ENCODE peak calls at places on chromosomes 3 and 15, in six cellular contexts. B, Y, L, M, G and X are unnamed samples. For H3K27me3, the result is how much of the 10 kb centered on the place peaks cover.

GRCh38 chr3:132417695-132418520 is 606 bp downstream of the DNAJC13 start:
- DNase-seq in B (peak), Y (peak), L (peak), M (peak), G (peak), X (peak)

GRCh38 chr15:53974813-53975212 is 3.4 kb upstream of the UNC13C start:
- DNase-seq in B (no peak), Y (no peak), L (no peak), M (no peak), G (no peak), X (no peak)

GRCh38 chr15:45157974-45158373 is 28.2 kb downstream of the DUOX1 start:
- DNase-seq in B (no peak), Y (peak), L (no peak), M (no peak), G (no peak), X (no peak)

GRCh38 chr15:93089855-93090305 is 869 bp upstream of the RGMA start:
- DNase-seq in B (no peak), Y (no peak), L (no peak), M (no peak), G (no peak), X (no peak)

GRCh38 chr3:134486577-134487041 is 752 bp downstream of the CEP63 start:
- DNase-seq in B (no peak), Y (no peak), L (no peak), M (no peak), G (no peak), X (peak)

GRCh38 chr3:124586126-124587052 is 143.9 kb upstream of the UMPS start:
- DNase-seq in B (no peak), Y (no peak), L (no peak), M (no peak), G (no peak), X (no peak)

GRCh38 chr3:160400048-160400630 is 689 bp downstream of the SMC4 start:
- DNase-seq in B (peak), Y (peak), L (peak), M (no peak), G (peak), X (peak)

GRCh38 chr15:93929375-93930094 is 301.8 kb upstream of the MCTP2 start:
- DNase-seq in B (no peak), Y (peak), L (no peak), M (no peak), G (no peak), X (no peak)

GRCh38 chr3:188305220-188305619 is 151.3 kb downstream of the LPP start:
- DNase-seq in B (no peak), Y (no peak), L (no peak), M (no peak), G (no peak), X (no peak)

GRCh38 chr15:58086479-58086878 is 21.0 kb upstream of the ALDH1A2 start:
- DNase-seq in B (no peak), Y (no peak), L (no peak), M (no peak), G (no peak), X (no peak)

GRCh38 chr15:25451501-25451900 is 12.7 kb upstream of the UBE3A start:
- DNase-seq in B (no peak), Y (no peak), L (no peak), M (no peak), G (no peak), X (no peak)

GRCh38 chr15:57236561-57237281 is 139.6 kb upstream of the CGNL1 start:
- DNase-seq in B (no peak), Y (no peak), L (no peak), M (no peak), G (no peak), X (no peak)

GRCh38 chr15:42457445-42458442 is 33.2 kb downstream of the ZNF106 start:
- DNase-seq in B (no peak), Y (peak), L (peak), M (peak), G (no peak), X (no peak)

GRCh38 chr3:129343643-129344360 is 65.1 kb downstream of the HMCES start:
- DNase-seq in B (no peak), Y (peak), L (peak), M (no peak), G (peak), X (no peak)

DNA sequence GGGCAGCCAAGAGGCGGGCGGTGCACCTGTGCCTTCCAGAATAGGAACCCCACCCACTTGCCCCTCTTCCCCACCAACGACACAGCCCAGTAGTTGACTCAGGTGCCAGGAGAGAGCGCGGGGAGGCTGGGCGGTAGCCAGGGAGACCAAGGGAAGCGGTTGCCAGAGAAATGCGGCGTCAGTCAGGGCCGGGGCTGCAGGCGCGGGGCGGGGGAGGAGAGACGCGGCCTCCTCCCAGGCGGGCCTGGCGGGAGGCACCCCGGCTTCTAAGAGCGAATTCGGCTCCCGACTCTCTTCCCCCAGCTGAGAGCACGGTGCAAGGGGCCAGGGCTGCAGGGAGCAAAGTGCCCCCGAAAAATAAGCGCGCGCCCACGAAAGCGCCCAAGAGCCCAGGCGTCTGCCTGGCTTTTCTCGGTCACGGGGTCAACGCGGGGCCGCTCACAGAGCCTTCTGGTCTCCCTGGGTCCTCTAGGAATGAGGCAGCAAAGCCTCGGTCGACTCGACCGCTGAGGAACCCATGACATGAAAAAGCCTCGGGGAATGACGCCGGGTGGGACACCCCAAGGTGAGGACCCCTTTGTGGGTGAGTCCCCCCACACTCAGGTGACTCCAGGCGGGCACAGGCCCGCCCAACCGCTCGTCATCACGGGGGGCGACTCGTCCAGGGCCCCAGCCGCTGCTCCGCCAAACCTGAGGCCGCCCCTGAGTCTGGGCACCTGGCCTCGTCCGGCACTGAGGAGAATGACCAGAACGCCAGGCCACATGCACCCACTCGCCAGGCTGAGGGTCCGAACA is 716 bp downstream of the CPEB1 start:
- DNase-seq in B (no peak), Y (no peak), L (peak), M (no peak), G (no peak), X (no peak)
- H3K27me3 ChIP-seq in B (under half), Y (half or more), L (under half), M (under half), G (half or more), X (under half)

GRCh38 chr15:60001642-60002527 is 2.2 kb upstream of the FOXB1 start:
- DNase-seq in B (no peak), Y (no peak), L (no peak), M (no peak), G (no peak), X (no peak)
- H3K27me3 ChIP-seq in B (half or more), Y (half or more), L (half or more), M (half or more), G (half or more), X (under half)

GRCh38 chr15:100056411-100057072 is 285.2 kb downstream of the ADAMTS17 start:
- DNase-seq in B (no peak), Y (no peak), L (no peak), M (no peak), G (no peak), X (no peak)

GRCh38 chr15:100055821-100056220 is 286.0 kb downstream of the ADAMTS17 start:
- DNase-seq in B (no peak), Y (no peak), L (no peak), M (no peak), G (no peak), X (no peak)

GRCh38 chr15:100052716-100053475 is 288.9 kb downstream of the ADAMTS17 start:
- DNase-seq in B (no peak), Y (no peak), L (no peak), M (no peak), G (no peak), X (no peak)

GRCh38 chr15:100053476-100054121 is 288.2 kb downstream of the ADAMTS17 start:
- DNase-seq in B (no peak), Y (no peak), L (no peak), M (no peak), G (no peak), X (no peak)

DNA sequence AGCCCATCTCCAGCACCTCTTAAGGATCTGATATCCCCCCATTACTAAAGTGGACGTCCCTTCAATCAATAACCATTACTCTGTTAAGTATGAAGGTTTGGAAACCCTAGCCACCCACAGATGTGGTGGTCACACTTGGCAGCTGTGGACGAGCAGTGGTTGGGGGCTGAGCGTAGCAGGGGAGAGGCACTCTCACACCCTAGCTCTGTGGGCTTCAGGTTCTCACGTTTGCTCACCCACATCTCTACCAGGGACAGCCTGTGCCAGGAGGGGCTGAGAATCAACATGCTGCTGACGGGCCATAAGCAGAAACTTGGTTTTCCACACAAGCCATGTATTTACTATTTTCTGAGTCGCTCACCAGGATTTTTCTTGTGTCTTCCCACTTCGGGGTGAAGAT is 287.2 kb downstream of the ADAMTS17 start:
- DNase-seq in B (no peak), Y (no peak), L (no peak), M (no peak), G (no peak), X (no peak)
- H3K27me3 ChIP-seq in B (under half), Y (under half), L (under half), M (under half), G (under half), X (under half)

GRCh38 chr15:89436560-89437311 is 59.6 kb downstream of the RHCG start:
- DNase-seq in B (no peak), Y (no peak), L (no peak), M (no peak), G (no peak), X (no peak)
- H3K27me3 ChIP-seq in B (under half), Y (under half), L (under half), M (under half), G (under half), X (under half)

GRCh38 chr3:27721717-27722564 is at the start of gene EOMES:
- DNase-seq in B (peak), Y (no peak), L (peak), M (no peak), G (no peak), X (peak)
- H3K27me3 ChIP-seq in B (half or more), Y (half or more), L (under half), M (under half), G (half or more), X (under half)

GRCh38 chr15:69729167-69729748 is 276.6 kb downstream of the RPLP1 start:
- DNase-seq in B (peak), Y (peak), L (no peak), M (no peak), G (no peak), X (peak)
- H3K27me3 ChIP-seq in B (under half), Y (under half), L (under half), M (under half), G (under half), X (under half)

DNA sequence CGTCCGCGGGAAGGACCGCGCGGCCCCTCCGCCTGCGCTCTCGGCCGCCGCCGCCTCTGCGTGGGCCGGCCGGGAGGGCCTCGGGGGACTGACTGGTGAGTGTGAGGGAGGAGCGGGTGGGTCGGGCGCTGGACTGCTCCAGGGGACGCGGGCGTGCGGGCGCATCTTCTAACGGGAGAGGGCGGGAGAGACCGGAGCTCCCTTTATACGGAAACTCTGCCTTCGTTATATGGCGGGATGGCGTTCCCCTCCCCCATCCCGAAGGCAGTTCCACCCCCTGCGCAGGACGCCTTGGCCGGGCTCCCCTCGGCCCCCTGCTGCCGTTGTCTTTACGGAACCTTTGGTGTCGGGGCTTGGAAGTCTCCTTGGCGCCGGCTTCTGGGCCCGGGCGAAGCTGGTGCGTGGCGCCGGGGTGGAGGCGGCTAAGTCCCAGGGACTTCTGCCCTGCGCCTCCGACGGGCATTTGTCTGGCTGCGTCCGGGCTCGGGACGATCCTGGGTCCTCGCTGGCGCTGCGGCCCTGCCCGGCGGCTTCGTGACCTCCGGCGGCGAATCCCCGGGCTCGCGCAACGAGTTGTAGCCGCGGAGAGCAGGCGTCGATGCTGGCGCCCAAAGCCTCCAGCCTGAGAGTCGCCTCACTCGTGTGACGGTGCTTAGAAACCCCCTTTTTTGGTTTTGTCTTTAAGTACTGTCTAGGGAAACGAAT is 518 bp downstream of the ZNF639 start:
- DNase-seq in B (peak), Y (peak), L (peak), M (peak), G (peak), X (peak)
- H3K27me3 ChIP-seq in B (under half), Y (under half), L (under half), M (under half), G (under half), X (under half)

GRCh38 chr15:78338756-78339155 is 1.4 kb upstream of the CRABP1 start:
- DNase-seq in B (no peak), Y (no peak), L (no peak), M (no peak), G (no peak), X (no peak)
- H3K27me3 ChIP-seq in B (under half), Y (half or more), L (under half), M (under half), G (half or more), X (under half)